ENCODE peak calls at places on chromosomes 16 and 17, in six cellular contexts. L is iris pigment epithelial cell; M is omental fat pad; N is mammary epithelial cell; A is GM06990; B is activated CD8-positive, alpha-beta memory T cell treated with anti-CD3 and anti-CD28 coated beads for 4 hours. S is an unnamed sample.
A peak's percentile ranks its signal among the peaks of the same experiment; 100 is the strongest.

GRCh38 chr17:36703860-36704266 is 102.5 kb downstream of the MRM1 start:
- DNase-seq in L (peak; percentile 27), M (no peak), N (peak; percentile 12), A (no peak), B (no peak), S (peak; percentile 23)

GRCh38 chr16:87918866-87919680 is 17.3 kb downstream of the CA5A start:
- DNase-seq in L (no peak), M (no peak), N (no peak), A (no peak), B (no peak), S (peak; percentile 11)

GRCh38 chr16:20049831-20050230 is 23.9 kb downstream of the GPR139 start:
- DNase-seq in L (no peak), M (no peak), N (no peak), A (no peak), B (no peak), S (no peak)

GRCh38 chr16:76910931-76911330 is 280.1 kb upstream of the MON1B start:
- DNase-seq in L (peak; percentile 91), M (no peak), N (peak; percentile 66), A (no peak), B (no peak), S (no peak)

GRCh38 chr16:66662445-66663194 is 33.9 kb downstream of the CMTM4 start:
- DNase-seq in L (peak; percentile 58), M (no peak), N (peak; percentile 24), A (no peak), B (no peak), S (peak; percentile 37)

GRCh38 chr17:63497708-63498483 is 21.0 kb downstream of the ACE start:
- DNase-seq in L (peak; percentile 19), M (no peak), N (no peak), A (no peak), B (no peak), S (peak; percentile 15)

GRCh38 chr17:51853857-51854256 is 304.7 kb downstream of the CA10 start:
- DNase-seq in L (no peak), M (no peak), N (peak; percentile 28), A (no peak), B (no peak), S (no peak)

GRCh38 chr16:78465730-78466129 is 366.3 kb downstream of the WWOX start:
- DNase-seq in L (no peak), M (no peak), N (no peak), A (no peak), B (no peak), S (no peak)

GRCh38 chr17:45963889-45964288 is 35.2 kb upstream of the STH start:
- DNase-seq in L (no peak), M (no peak), N (no peak), A (no peak), B (no peak), S (no peak)

GRCh38 chr16:67963325-67964321 is 4.8 kb downstream of the SLC12A4 start:
- DNase-seq in L (no peak), M (no peak), N (no peak), A (no peak), B (no peak), S (no peak)

GRCh38 chr17:81556175-81556691 is 4.1 kb upstream of the FAAP100 start:
- DNase-seq in L (no peak), M (no peak), N (no peak), A (no peak), B (no peak), S (peak; percentile 56)

GRCh38 chr17:82029990-82030469 is 1.4 kb upstream of the RAC3 start:
- DNase-seq in L (no peak), M (no peak), N (no peak), A (no peak), B (no peak), S (no peak)

GRCh38 chr16:58048914-58049696 is 23.6 kb downstream of the MMP15 start:
- DNase-seq in L (no peak), M (no peak), N (no peak), A (no peak), B (no peak), S (no peak)

GRCh38 chr16:49019826-49020401 is 261.7 kb downstream of the CBLN1 start:
- DNase-seq in L (no peak), M (no peak), N (no peak), A (no peak), B (no peak), S (no peak)

GRCh38 chr17:81869221-81870154 is 1.6 kb downstream of the ARHGDIA start:
- DNase-seq in L (peak; percentile 23), M (no peak), N (no peak), A (peak; percentile 70), B (no peak), S (peak; percentile 60)

GRCh38 chr17:27461192-27461859 is 5.1 kb downstream of the KSR1 start:
- DNase-seq in L (no peak), M (no peak), N (no peak), A (no peak), B (no peak), S (no peak)

GRCh38 chr16:49854227-49855203 is 1.4 kb downstream of the ZNF423 start:
- DNase-seq in L (no peak), M (no peak), N (no peak), A (no peak), B (no peak), S (no peak)

GRCh38 chr17:74860229-74860998 is 729 bp upstream of the GRIN2C start:
- DNase-seq in L (no peak), M (no peak), N (no peak), A (no peak), B (no peak), S (no peak)

GRCh38 chr17:76968707-76969597 is 100.7 kb downstream of the MGAT5B start:
- DNase-seq in L (peak; percentile 14), M (no peak), N (no peak), A (peak; percentile 58), B (no peak), S (no peak)

GRCh38 chr16:14325921-14326401 is 254.8 kb downstream of the MRTFB start:
- DNase-seq in L (peak; percentile 48), M (no peak), N (no peak), A (no peak), B (no peak), S (no peak)

GRCh38 chr16:47260496-47260895 is 116.8 kb upstream of the NETO2 start:
- DNase-seq in L (no peak), M (no peak), N (no peak), A (no peak), B (no peak), S (no peak)

GRCh38 chr16:13873835-13874438 is 46.0 kb upstream of the ERCC4 start:
- DNase-seq in L (peak; percentile 23), M (no peak), N (peak; percentile 7), A (no peak), B (no peak), S (peak; percentile 14)

GRCh38 chr17:81429353-81429774 is 34.1 kb downstream of the BAHCC1 start:
- DNase-seq in L (peak; percentile 64), M (no peak), N (peak; percentile 64), A (no peak), B (no peak), S (peak; percentile 78)

GRCh38 chr17:79574108-79574507 is 36.7 kb downstream of the RBFOX3 start:
- DNase-seq in L (no peak), M (no peak), N (peak; percentile 13), A (no peak), B (no peak), S (peak; percentile 28)

GRCh38 chr16:46949216-46949892 is 24.1 kb downstream of the DNAJA2 start:
- DNase-seq in L (peak; percentile 26), M (no peak), N (no peak), A (peak; percentile 34), B (no peak), S (no peak)

GRCh38 chr16:48409839-48410610 is 24.8 kb upstream of the SIAH1 start:
- DNase-seq in L (peak; percentile 97), M (peak; percentile 42), N (peak; percentile 72), A (no peak), B (no peak), S (peak; percentile 81)

GRCh38 chr16:17373533-17373932 is 97.2 kb downstream of the XYLT1 start:
- DNase-seq in L (no peak), M (no peak), N (no peak), A (no peak), B (no peak), S (no peak)

GRCh38 chr16:52424591-52424990 is 122.4 kb downstream of the TOX3 start:
- DNase-seq in L (no peak), M (no peak), N (no peak), A (no peak), B (no peak), S (no peak)

S was measured in EL.